ENCODE peak calls at places on chromosomes 11 and 22, in seven cellular contexts. One of them, this sample, is unnamed.

GRCh38 chr11:75783416-75784084 is 15.0 kb downstream of the DGAT2 start:
- DNase-seq in NCI-H510A treated with DMSO at 0.1 percent for 48 hours: no peak
- DNase-seq in ACHN: no peak
- DNase-seq in GM06990: no peak
- DNase-seq in astrocyte of the cerebellum: no peak
- DNase-seq in BE2C: no peak
- DNase-seq in AG20443: no peak
- DNase-seq in this sample: no peak

GRCh38 chr11:122633219-122633829 is 22.2 kb upstream of the UBASH3B start:
- DNase-seq in NCI-H510A treated with DMSO at 0.1 percent for 48 hours: no peak
- DNase-seq in ACHN: peak; percentile 58
- DNase-seq in GM06990: no peak
- DNase-seq in astrocyte of the cerebellum: peak; percentile 61
- DNase-seq in BE2C: no peak
- DNase-seq in AG20443: peak; percentile 61
- DNase-seq in this sample: no peak

GRCh38 chr11:65172600-65172999 is 2.6 kb downstream of the SPDYC start:
- DNase-seq in NCI-H510A treated with DMSO at 0.1 percent for 48 hours: no peak
- DNase-seq in ACHN: no peak
- DNase-seq in GM06990: no peak
- DNase-seq in astrocyte of the cerebellum: no peak
- DNase-seq in BE2C: no peak
- DNase-seq in AG20443: no peak
- DNase-seq in this sample: no peak

GRCh38 chr11:1162498-1163311 is 5.0 kb downstream of the MUC5AC start:
- DNase-seq in NCI-H510A treated with DMSO at 0.1 percent for 48 hours: no peak
- DNase-seq in ACHN: no peak
- DNase-seq in GM06990: no peak
- DNase-seq in astrocyte of the cerebellum: no peak
- DNase-seq in BE2C: no peak
- DNase-seq in AG20443: peak; percentile 10
- DNase-seq in this sample: no peak

GRCh38 chr11:57979532-57980079 is 44.1 kb upstream of the OR9Q1 start:
- DNase-seq in NCI-H510A treated with DMSO at 0.1 percent for 48 hours: no peak
- DNase-seq in ACHN: no peak
- DNase-seq in GM06990: no peak
- DNase-seq in astrocyte of the cerebellum: no peak
- DNase-seq in BE2C: no peak
- DNase-seq in AG20443: no peak
- DNase-seq in this sample: peak; percentile 7

GRCh38 chr22:48968201-48968959 is 859.3 kb downstream of the BRD1 start:
- DNase-seq in NCI-H510A treated with DMSO at 0.1 percent for 48 hours: peak; percentile 2
- DNase-seq in ACHN: no peak
- DNase-seq in GM06990: no peak
- DNase-seq in astrocyte of the cerebellum: no peak
- DNase-seq in BE2C: no peak
- DNase-seq in AG20443: no peak
- DNase-seq in this sample: no peak

GRCh38 chr11:8749202-8749601 is 66.6 kb downstream of the RPL27A start:
- DNase-seq in NCI-H510A treated with DMSO at 0.1 percent for 48 hours: no peak
- DNase-seq in ACHN: no peak
- DNase-seq in GM06990: no peak
- DNase-seq in astrocyte of the cerebellum: no peak
- DNase-seq in BE2C: no peak
- DNase-seq in AG20443: no peak
- DNase-seq in this sample: no peak

GRCh38 chr22:20979243-20979809 is 2.8 kb upstream of the LZTR1 start:
- DNase-seq in NCI-H510A treated with DMSO at 0.1 percent for 48 hours: no peak
- DNase-seq in ACHN: no peak
- DNase-seq in GM06990: peak; percentile 78
- DNase-seq in astrocyte of the cerebellum: no peak
- DNase-seq in BE2C: peak; percentile 77
- DNase-seq in AG20443: peak; percentile 75
- DNase-seq in this sample: peak; percentile 62

GRCh38 chr11:120564573-120565301 is 53.2 kb downstream of the GRIK4 start:
- DNase-seq in NCI-H510A treated with DMSO at 0.1 percent for 48 hours: no peak
- DNase-seq in ACHN: peak; percentile 32
- DNase-seq in GM06990: peak; percentile 87
- DNase-seq in astrocyte of the cerebellum: no peak
- DNase-seq in BE2C: peak; percentile 81
- DNase-seq in AG20443: peak; percentile 88
- DNase-seq in this sample: peak; percentile 26

GRCh38 chr11:84914511-84914910 is 712.6 kb downstream of the DLG2 start:
- DNase-seq in NCI-H510A treated with DMSO at 0.1 percent for 48 hours: no peak
- DNase-seq in ACHN: no peak
- DNase-seq in GM06990: no peak
- DNase-seq in astrocyte of the cerebellum: no peak
- DNase-seq in BE2C: no peak
- DNase-seq in AG20443: no peak
- DNase-seq in this sample: no peak

GRCh38 chr11:125451400-125452124 is 44.5 kb downstream of the FEZ1 start:
- DNase-seq in NCI-H510A treated with DMSO at 0.1 percent for 48 hours: no peak
- DNase-seq in ACHN: peak; percentile 22
- DNase-seq in GM06990: no peak
- DNase-seq in astrocyte of the cerebellum: no peak
- DNase-seq in BE2C: peak; percentile 61
- DNase-seq in AG20443: peak; percentile 43
- DNase-seq in this sample: no peak

GRCh38 chr11:112156153-112156552 is 7.7 kb downstream of the IL18 start:
- DNase-seq in NCI-H510A treated with DMSO at 0.1 percent for 48 hours: no peak
- DNase-seq in ACHN: no peak
- DNase-seq in GM06990: no peak
- DNase-seq in astrocyte of the cerebellum: no peak
- DNase-seq in BE2C: no peak
- DNase-seq in AG20443: no peak
- DNase-seq in this sample: no peak

GRCh38 chr11:78876686-78877085 is 302.0 kb upstream of the NARS2 start:
- DNase-seq in NCI-H510A treated with DMSO at 0.1 percent for 48 hours: no peak
- DNase-seq in ACHN: no peak
- DNase-seq in GM06990: no peak
- DNase-seq in astrocyte of the cerebellum: no peak
- DNase-seq in BE2C: no peak
- DNase-seq in AG20443: no peak
- DNase-seq in this sample: no peak

This sample was measured in retinal pigment epithelial cell.